ENCODE peak calls at places on chromosome 11, in seven cellular contexts. M, D, L, F, Z, B and C are unnamed samples.

GRCh38 chr11:19739872-19740271 is 27.2 kb downstream of the NAV2 start:
- DNase-seq in F (no peak), L (no peak), M (no peak), D (no peak), B (no peak), Z (no peak), C (peak)

GRCh38 chr11:78290293-78291176 is 101.8 kb downstream of the USP35 start:
- DNase-seq in L (peak), Z (no peak), F (peak), B (no peak), D (no peak), M (no peak), C (no peak)

GRCh38 chr11:106695506-106695905 is 322.8 kb downstream of the GUCY1A2 start:
- DNase-seq in D (no peak), Z (no peak), L (no peak), M (no peak), B (no peak), F (no peak), C (no peak)

GRCh38 chr11:86802601-86803051 is 2.3 kb downstream of the PRSS23 start:
- DNase-seq in B (no peak), Z (no peak), M (no peak), D (no peak), L (no peak), F (no peak), C (peak)

GRCh38 chr11:86663741-86664140 is 8.7 kb downstream of the ME3 start:
- DNase-seq in B (no peak), D (no peak), L (no peak), F (no peak), M (no peak), Z (no peak), C (no peak)

GRCh38 chr11:123132881-123133280 is 62.2 kb downstream of the CLMP start:
- DNase-seq in L (no peak), M (no peak), D (no peak), F (no peak), Z (no peak), B (no peak), C (no peak)

GRCh38 chr11:117094776-117095175 is 3.5 kb downstream of the SIK3 start:
- DNase-seq in M (no peak), F (no peak), Z (no peak), D (no peak), B (no peak), L (no peak), C (no peak)

GRCh38 chr11:107988397-107989158 is 20.1 kb upstream of the CUL5 start:
- DNase-seq in L (no peak), B (no peak), F (no peak), D (no peak), Z (no peak), M (no peak), C (no peak)